ENCODE peak calls at places on chromosomes 11 and 22, in ten cellular contexts. One of them, this sample, is unnamed.
A peak's percentile ranks its signal among the peaks of the same experiment; 100 is the strongest.

GRCh38 chr11:44379141-44380008 is 69.4 kb upstream of the ALX4 start:
- DNase-seq in iris pigment epithelial cell: no peak
- DNase-seq in CD14-positive monocyte: no peak
- DNase-seq in substantia nigra: no peak
- DNase-seq in NCI-H1417: no peak
- DNase-seq in NCI-H774: peak; percentile 50
- DNase-seq in T-cell: no peak
- DNase-seq in mucosa of gallbladder: no peak
- DNase-seq in Caki2: no peak
- DNase-seq in GM23338: no peak
- DNase-seq in this sample: no peak

GRCh38 chr11:125364085-125364822 is 131.8 kb downstream of the FEZ1 start:
- DNase-seq in NCI-H1417: no peak
- DNase-seq in Caki2: no peak
- DNase-seq in NCI-H774: no peak
- DNase-seq in iris pigment epithelial cell: peak; percentile 45
- DNase-seq in substantia nigra: no peak
- DNase-seq in T-cell: no peak
- DNase-seq in GM23338: no peak
- DNase-seq in CD14-positive monocyte: no peak
- DNase-seq in mucosa of gallbladder: no peak
- DNase-seq in this sample: no peak

GRCh38 chr22:24580276-24580675 is 12.6 kb downstream of the LRRC75B start:
- DNase-seq in Caki2: peak; percentile 40
- DNase-seq in NCI-H774: no peak
- DNase-seq in mucosa of gallbladder: no peak
- DNase-seq in substantia nigra: no peak
- DNase-seq in CD14-positive monocyte: no peak
- DNase-seq in GM23338: no peak
- DNase-seq in T-cell: no peak
- DNase-seq in iris pigment epithelial cell: peak; percentile 88
- DNase-seq in NCI-H1417: no peak
- DNase-seq in this sample: no peak

GRCh38 chr22:27840436-27840835 is 38.9 kb upstream of the MN1 start:
- DNase-seq in GM23338: no peak
- DNase-seq in substantia nigra: no peak
- DNase-seq in NCI-H1417: no peak
- DNase-seq in Caki2: no peak
- DNase-seq in CD14-positive monocyte: no peak
- DNase-seq in mucosa of gallbladder: no peak
- DNase-seq in iris pigment epithelial cell: no peak
- DNase-seq in NCI-H774: no peak
- DNase-seq in T-cell: no peak
- DNase-seq in this sample: no peak

GRCh38 chr11:44760917-44761545 is 34.3 kb downstream of the TSPAN18 start:
- DNase-seq in Caki2: peak; percentile 40
- DNase-seq in substantia nigra: no peak
- DNase-seq in GM23338: peak; percentile 81
- DNase-seq in iris pigment epithelial cell: peak; percentile 90
- DNase-seq in NCI-H1417: no peak
- DNase-seq in T-cell: no peak
- DNase-seq in mucosa of gallbladder: peak; percentile 71
- DNase-seq in CD14-positive monocyte: no peak
- DNase-seq in NCI-H774: no peak
- DNase-seq in this sample: peak; percentile 39

GRCh38 chr22:46057206-46057605 is 80.2 kb upstream of the WNT7B start:
- DNase-seq in T-cell: no peak
- DNase-seq in NCI-H774: no peak
- DNase-seq in mucosa of gallbladder: no peak
- DNase-seq in Caki2: no peak
- DNase-seq in CD14-positive monocyte: no peak
- DNase-seq in GM23338: no peak
- DNase-seq in substantia nigra: no peak
- DNase-seq in NCI-H1417: no peak
- DNase-seq in iris pigment epithelial cell: no peak
- DNase-seq in this sample: no peak

GRCh38 chr22:45475063-45475747 is 27.5 kb upstream of the FBLN1 start:
- DNase-seq in iris pigment epithelial cell: peak; percentile 26
- DNase-seq in NCI-H774: no peak
- DNase-seq in NCI-H1417: no peak
- DNase-seq in mucosa of gallbladder: no peak
- DNase-seq in GM23338: no peak
- DNase-seq in substantia nigra: no peak
- DNase-seq in CD14-positive monocyte: no peak
- DNase-seq in T-cell: no peak
- DNase-seq in Caki2: no peak
- DNase-seq in this sample: no peak

GRCh38 chr11:79397252-79397651 is 43.6 kb downstream of the TENM4 start:
- DNase-seq in iris pigment epithelial cell: peak; percentile 40
- DNase-seq in GM23338: no peak
- DNase-seq in Caki2: no peak
- DNase-seq in substantia nigra: no peak
- DNase-seq in NCI-H774: no peak
- DNase-seq in CD14-positive monocyte: no peak
- DNase-seq in NCI-H1417: no peak
- DNase-seq in mucosa of gallbladder: no peak
- DNase-seq in T-cell: no peak
- DNase-seq in this sample: no peak

GRCh38 chr11:111095327-111095726 is 150.2 kb upstream of the POU2AF2 start:
- DNase-seq in substantia nigra: no peak
- DNase-seq in Caki2: no peak
- DNase-seq in T-cell: no peak
- DNase-seq in mucosa of gallbladder: no peak
- DNase-seq in iris pigment epithelial cell: no peak
- DNase-seq in NCI-H774: no peak
- DNase-seq in CD14-positive monocyte: no peak
- DNase-seq in GM23338: no peak
- DNase-seq in NCI-H1417: no peak
- DNase-seq in this sample: no peak

GRCh38 chr11:79896258-79896657 is 455.4 kb upstream of the TENM4 start:
- DNase-seq in substantia nigra: no peak
- DNase-seq in NCI-H774: no peak
- DNase-seq in CD14-positive monocyte: no peak
- DNase-seq in NCI-H1417: no peak
- DNase-seq in T-cell: no peak
- DNase-seq in Caki2: no peak
- DNase-seq in GM23338: no peak
- DNase-seq in iris pigment epithelial cell: no peak
- DNase-seq in mucosa of gallbladder: no peak
- DNase-seq in this sample: no peak

GRCh38 chr22:22015631-22016030 is 33.0 kb upstream of the TOP3B start:
- DNase-seq in Caki2: no peak
- DNase-seq in substantia nigra: no peak
- DNase-seq in mucosa of gallbladder: no peak
- DNase-seq in NCI-H1417: no peak
- DNase-seq in iris pigment epithelial cell: no peak
- DNase-seq in NCI-H774: no peak
- DNase-seq in CD14-positive monocyte: no peak
- DNase-seq in GM23338: no peak
- DNase-seq in T-cell: no peak
- DNase-seq in this sample: no peak

GRCh38 chr11:134469627-134470026 is 57.6 kb upstream of the B3GAT1 start:
- DNase-seq in T-cell: no peak
- DNase-seq in NCI-H774: no peak
- DNase-seq in mucosa of gallbladder: no peak
- DNase-seq in GM23338: peak; percentile 47
- DNase-seq in NCI-H1417: no peak
- DNase-seq in CD14-positive monocyte: no peak
- DNase-seq in iris pigment epithelial cell: peak; percentile 8
- DNase-seq in Caki2: no peak
- DNase-seq in substantia nigra: no peak
- DNase-seq in this sample: no peak

GRCh38 chr11:85021066-85021465 is 606.1 kb downstream of the DLG2 start:
- DNase-seq in mucosa of gallbladder: no peak
- DNase-seq in CD14-positive monocyte: no peak
- DNase-seq in Caki2: no peak
- DNase-seq in NCI-H774: peak; percentile 50
- DNase-seq in NCI-H1417: no peak
- DNase-seq in GM23338: no peak
- DNase-seq in T-cell: no peak
- DNase-seq in substantia nigra: no peak
- DNase-seq in iris pigment epithelial cell: no peak
- DNase-seq in this sample: no peak

This sample was measured in iPS-NIHi11.